ENCODE peak calls at places on chromosomes 16 and 17, in five cellular contexts. D is uterus, H is NCI-H1105, Z is HT1080, P is amniotic epithelial cell. N is an unnamed sample.

GRCh38 chr17:77884019-77884418 is 74.5 kb upstream of the TNRC6C start:
- DNase-seq in H (peak), P (peak), Z (no peak), D (no peak), N (peak)

GRCh38 chr17:75404739-75405364 is 626 bp downstream of the GRB2 start:
- DNase-seq in D (peak), Z (peak), P (peak), H (no peak), N (peak)

GRCh38 chr17:73042225-73042624 is 50.3 kb downstream of the SLC39A11 start:
- DNase-seq in P (no peak), Z (no peak), H (no peak), D (no peak), N (no peak)

GRCh38 chr16:963913-964695 is 6.7 kb downstream of the LMF1 start:
- DNase-seq in H (no peak), P (no peak), Z (no peak), D (no peak), N (no peak)

GRCh38 chr17:73378974-73379470 is 67.2 kb upstream of the CDC42EP4 start:
- DNase-seq in P (no peak), D (no peak), Z (no peak), H (no peak), N (no peak)

GRCh38 chr17:68580236-68580903 is 20.8 kb downstream of the FAM20A start:
- DNase-seq in H (no peak), D (peak), Z (peak), P (peak), N (no peak)

GRCh38 chr17:50865060-50865867 is 890 bp downstream of the TOB1 start:
- DNase-seq in Z (peak), P (peak), D (peak), H (peak), N (peak)

GRCh38 chr17:19238167-19238505 is 970 bp downstream of the EPN2 start:
- DNase-seq in P (no peak), Z (no peak), H (no peak), D (peak), N (peak)

GRCh38 chr17:77546772-77547201 is 406.0 kb downstream of the SEC14L1 start:
- DNase-seq in P (peak), H (no peak), Z (no peak), D (peak), N (peak)

GRCh38 chr16:81198635-81199034 is 39.9 kb upstream of the BCO1 start:
- DNase-seq in P (peak), H (no peak), Z (no peak), D (no peak), N (no peak)

GRCh38 chr17:75371339-75371738 is 34.1 kb downstream of the GRB2 start:
- DNase-seq in D (no peak), H (no peak), Z (no peak), P (no peak), N (no peak)

N was measured in H7.